ENCODE peak calls at places on chromosome X, in six cellular contexts. N is foreskin keratinocyte, K is AG04450, L is foreskin fibroblast, A is left ventricle myocardium inferior, P is cardiac fibroblast. E is an unnamed sample.

GRCh38 chrX:63349307-63349706 is 1.8 kb downstream of the SPIN4 start:
- DNase-seq in N (no peak), K (no peak), L (no peak), A (no peak), P (no peak), E (no peak)

GRCh38 chrX:148422531-148422930 is 77.9 kb upstream of the AFF2 start:
- DNase-seq in N (no peak), K (no peak), L (no peak), A (no peak), P (peak), E (no peak)

GRCh38 chrX:9525511-9526248 is 60.8 kb downstream of the TBL1X start:
- DNase-seq in N (no peak), K (no peak), L (no peak), A (no peak), P (peak), E (peak)

GRCh38 chrX:143701460-143701859 is 19.1 kb downstream of the SPANXN2 start:
- DNase-seq in N (no peak), K (no peak), L (no peak), A (no peak), P (no peak), E (no peak)

GRCh38 chrX:13825178-13825762 is 8.4 kb upstream of the GPM6B start:
- DNase-seq in N (no peak), K (no peak), L (no peak), A (no peak), P (no peak), E (no peak)

GRCh38 chrX:16839852-16840460 is 30.2 kb downstream of the RBBP7 start:
- DNase-seq in N (peak), K (no peak), L (peak), A (no peak), P (peak), E (peak)

GRCh38 chrX:149131780-149132179 is 373.3 kb downstream of the IDS start:
- DNase-seq in N (no peak), K (no peak), L (no peak), A (no peak), P (peak), E (peak)

GRCh38 chrX:34578237-34578636 is 78.8 kb downstream of the TMEM47 start:
- DNase-seq in N (no peak), K (peak), L (no peak), A (no peak), P (peak), E (peak)

GRCh38 chrX:63747331-63747730 is 37.7 kb downstream of the ARHGEF9 start:
- DNase-seq in N (peak), K (peak), L (peak), A (no peak), P (peak), E (peak)

GRCh38 chrX:135544338-135544948 is 24.0 kb downstream of the INTS6L start:
- DNase-seq in N (no peak), K (no peak), L (no peak), A (no peak), P (no peak), E (no peak)

GRCh38 chrX:69263421-69263820 is 98.2 kb upstream of the PJA1 start:
- DNase-seq in N (no peak), K (no peak), L (no peak), A (no peak), P (no peak), E (no peak)

GRCh38 chrX:781216-782211 is 150.9 kb downstream of the SHOX start:
- DNase-seq in N (no peak), K (no peak), L (no peak), A (no peak), P (no peak), E (no peak)

GRCh38 chrX:48003758-48004457 is at the start of gene ZNF182:
- DNase-seq in N (no peak), K (peak), L (peak), A (peak), P (peak), E (peak)

GRCh38 chrX:42704454-42704853 is 73.5 kb downstream of the PPP1R2C start:
- DNase-seq in N (no peak), K (no peak), L (peak), A (no peak), P (peak), E (peak)

GRCh38 chrX:48958635-48959094 is 1.3 kb upstream of the OTUD5 start:
- DNase-seq in N (peak), K (peak), L (peak), A (peak), P (peak), E (peak)

GRCh38 chrX:150546711-150547153 is 21.7 kb upstream of the MTM1 start:
- DNase-seq in N (no peak), K (no peak), L (no peak), A (no peak), P (no peak), E (no peak)

GRCh38 chrX:56107320-56107719 is 124.8 kb upstream of the KLF8 start:
- DNase-seq in N (no peak), K (no peak), L (no peak), A (no peak), P (no peak), E (no peak)

GRCh38 chrX:136304493-136304892 is 3.7 kb downstream of the ADGRG4 start:
- DNase-seq in N (no peak), K (no peak), L (no peak), A (no peak), P (peak), E (no peak)

GRCh38 chrX:103742339-103742738 is 31.6 kb downstream of the TMEM31 start:
- DNase-seq in N (no peak), K (no peak), L (no peak), A (no peak), P (no peak), E (no peak)

GRCh38 chrX:112849010-112849409 is 8.4 kb upstream of the AMOT start:
- DNase-seq in N (no peak), K (no peak), L (no peak), A (no peak), P (peak), E (no peak)

GRCh38 chrX:72254835-72255234 is 16.0 kb upstream of the ERCC6L start:
- DNase-seq in N (no peak), K (no peak), L (no peak), A (no peak), P (no peak), E (no peak)

GRCh38 chrX:2185341-2186082 is 315.3 kb downstream of the DHRSX start:
- DNase-seq in N (no peak), K (no peak), L (no peak), A (no peak), P (no peak), E (no peak)

GRCh38 chrX:110284159-110284558 is 33.7 kb downstream of the AMMECR1 start:
- DNase-seq in N (peak), K (peak), L (peak), A (no peak), P (peak), E (peak)

GRCh38 chrX:139734996-139735395 is 27.0 kb upstream of the MCF2 start:
- DNase-seq in N (no peak), K (no peak), L (no peak), A (no peak), P (no peak), E (no peak)

GRCh38 chrX:20116087-20116574 is 576 bp downstream of the MAP7D2 start:
- DNase-seq in N (no peak), K (no peak), L (no peak), A (no peak), P (no peak), E (no peak)

GRCh38 chrX:51144828-51145442 is 187.7 kb upstream of the NUDT10 start:
- DNase-seq in N (no peak), K (no peak), L (no peak), A (no peak), P (peak), E (peak)

GRCh38 chrX:40268126-40268525 is 170.4 kb upstream of the BCOR start:
- DNase-seq in N (no peak), K (no peak), L (no peak), A (no peak), P (no peak), E (no peak)

GRCh38 chrX:100328342-100328741 is 81.7 kb downstream of the PCDH19 start:
- DNase-seq in N (no peak), K (no peak), L (no peak), A (no peak), P (no peak), E (no peak)

GRCh38 chrX:103831342-103831802 is 685 bp downstream of the RAB9B start:
- DNase-seq in N (no peak), K (no peak), L (no peak), A (no peak), P (peak), E (no peak)

GRCh38 chrX:34656467-34656841 is 631 bp downstream of the TMEM47 start:
- DNase-seq in N (no peak), K (no peak), L (no peak), A (peak), P (no peak), E (no peak)

GRCh38 chrX:45769919-45770582 is 569.4 kb upstream of the DIPK2B start:
- DNase-seq in N (no peak), K (peak), L (peak), A (peak), P (peak), E (peak)

GRCh38 chrX:71615056-71615455 is 3.3 kb downstream of the CXCR3 start:
- DNase-seq in N (no peak), K (no peak), L (no peak), A (no peak), P (no peak), E (no peak)

GRCh38 chrX:75229774-75230173 is 44.1 kb upstream of the UPRT start:
- DNase-seq in N (no peak), K (no peak), L (no peak), A (no peak), P (no peak), E (no peak)

GRCh38 chrX:15755091-15755490 is 17.0 kb downstream of the CA5B start:
- DNase-seq in N (no peak), K (no peak), L (no peak), A (no peak), P (no peak), E (no peak)

GRCh38 chrX:15761564-15762191 is 23.6 kb downstream of the CA5B start:
- DNase-seq in N (no peak), K (no peak), L (no peak), A (no peak), P (peak), E (no peak)

GRCh38 chrX:15758140-15758539 is 20.1 kb downstream of the CA5B start:
- DNase-seq in N (no peak), K (no peak), L (no peak), A (no peak), P (no peak), E (no peak)
- TF ChIP-seq CTCF in N (no peak), K (no peak), L (no peak), A (no peak), P (no peak), E (no peak)

DNA sequence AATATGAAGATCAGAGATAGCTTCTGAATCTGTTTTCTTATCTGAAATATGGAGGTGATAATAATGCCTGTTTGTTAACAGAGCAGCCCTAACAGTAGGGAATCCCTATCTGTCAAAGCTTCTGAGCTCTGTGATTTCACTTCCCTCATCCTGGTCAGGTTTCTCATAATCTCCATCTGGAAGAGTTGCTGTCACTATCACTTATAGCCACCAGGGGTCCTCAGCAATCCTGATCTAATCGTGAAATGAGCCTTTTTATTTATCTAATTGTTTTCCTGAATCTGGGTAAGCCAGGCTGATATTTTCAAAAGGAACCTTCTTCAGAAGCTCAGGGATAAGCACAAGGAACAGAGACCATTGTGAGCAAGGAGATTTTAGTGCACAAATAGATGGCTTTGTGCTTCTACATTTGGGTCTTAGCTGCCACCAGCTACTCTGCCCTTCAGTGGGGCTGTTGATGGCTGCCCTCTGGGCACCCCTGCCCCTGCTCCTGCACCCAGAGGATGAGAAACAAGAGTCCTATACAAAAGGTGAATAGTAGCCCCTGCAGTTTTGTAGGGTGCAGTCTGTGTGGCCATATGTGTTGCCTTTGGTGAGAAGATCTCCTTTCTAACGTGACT is 196.4 kb upstream of the RADX start:
- DNase-seq in N (no peak), K (no peak), L (peak), A (no peak), P (peak), E (peak)
- TF ChIP-seq CTCF in N (peak), K (peak), L (peak), A (peak), P (peak), E (peak)

DNA sequence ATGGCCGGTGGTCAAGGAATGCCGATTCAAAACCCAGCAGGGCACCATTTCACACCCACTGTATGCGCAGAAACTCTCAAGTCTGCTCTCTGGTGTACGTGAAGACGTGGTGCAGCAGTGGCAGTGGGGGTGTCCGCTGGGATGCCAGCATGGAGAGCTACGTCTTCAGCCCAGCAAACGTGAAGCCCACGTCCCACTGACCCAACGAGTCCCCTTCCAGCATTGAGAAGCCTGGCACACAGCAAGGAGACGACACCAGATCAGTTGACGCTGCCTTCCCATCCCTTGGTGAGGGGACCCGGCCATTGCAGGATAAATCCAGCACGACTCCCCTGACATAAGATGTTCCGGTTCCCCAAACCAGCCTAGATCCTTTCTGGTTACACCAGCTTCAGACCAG is 2.2 kb upstream of the PLXNB3 start:
- DNase-seq in N (no peak), K (no peak), L (no peak), A (no peak), P (no peak), E (no peak)
- TF ChIP-seq CTCF in N (no peak), K (no peak), L (no peak), A (no peak), P (no peak), E (no peak)

GRCh38 chrX:28701222-28701621 is 114.0 kb downstream of the IL1RAPL1 start:
- DNase-seq in N (no peak), K (no peak), L (no peak), A (no peak), P (peak), E (no peak)
- TF ChIP-seq CTCF in N (peak), K (no peak), L (no peak), A (no peak), P (peak), E (no peak)

GRCh38 chrX:67953658-67954057 is 409.8 kb downstream of the AR start:
- DNase-seq in N (no peak), K (no peak), L (no peak), A (no peak), P (no peak), E (no peak)
- TF ChIP-seq CTCF in N (no peak), K (no peak), L (no peak), A (no peak), P (no peak), E (no peak)

GRCh38 chrX:114717921-114718320 is 134.0 kb downstream of the HTR2C start:
- DNase-seq in N (no peak), K (no peak), L (no peak), A (no peak), P (no peak), E (no peak)
- TF ChIP-seq CTCF in N (peak), K (no peak), L (peak), A (no peak), P (peak), E (no peak)

GRCh38 chrX:15056044-15056443 is 182.8 kb downstream of the MOSPD2 start:
- DNase-seq in N (peak), K (no peak), L (no peak), A (no peak), P (no peak), E (no peak)

GRCh38 chrX:15055146-15055930 is 182.1 kb downstream of the MOSPD2 start:
- DNase-seq in N (peak), K (no peak), L (peak), A (no peak), P (no peak), E (peak)

GRCh38 chrX:15050395-15050794 is 177.2 kb downstream of the MOSPD2 start:
- DNase-seq in N (no peak), K (no peak), L (no peak), A (no peak), P (no peak), E (no peak)
- TF ChIP-seq CTCF in N (peak), K (no peak), L (no peak), A (no peak), P (no peak), E (no peak)

GRCh38 chrX:15594371-15594770 is 6.4 kb downstream of the ACE2 start:
- DNase-seq in N (no peak), K (no peak), L (no peak), A (no peak), P (peak), E (no peak)
- TF ChIP-seq CTCF in N (peak), K (peak), L (no peak), A (peak), P (peak), E (no peak)

DNA sequence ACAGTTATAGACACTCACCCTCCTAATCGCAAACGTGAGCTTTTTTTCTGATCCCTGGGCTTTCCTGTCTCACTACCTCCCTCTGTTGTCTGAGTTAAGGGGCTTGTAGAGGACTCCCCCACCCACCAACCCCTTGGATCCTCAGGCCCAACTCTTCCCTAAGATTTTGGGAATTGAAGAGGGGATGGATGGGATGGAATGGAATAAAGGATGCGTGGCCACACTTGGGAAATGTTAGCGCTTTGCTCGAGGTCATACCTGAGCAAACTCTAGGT is 1.5 kb downstream of the CNKSR2 start:
- DNase-seq in N (no peak), K (no peak), L (no peak), A (no peak), P (no peak), E (no peak)
- TF ChIP-seq CTCF in N (peak), K (no peak), L (no peak), A (no peak), P (no peak), E (no peak)

GRCh38 chrX:129640737-129641136 is 14.0 kb downstream of the APLN start:
- DNase-seq in N (no peak), K (no peak), L (no peak), A (no peak), P (no peak), E (no peak)
- TF ChIP-seq CTCF in N (no peak), K (no peak), L (no peak), A (no peak), P (no peak), E (no peak)